ENCODE peak calls at places on chromosomes 13 and 19, in five cellular contexts. One of them, this sample, is unnamed.

GRCh38 chr13:50990540-50991506 is 81.2 kb downstream of the RNASEH2B start:
- DNase-seq in IMR-90: peak; percentile 69
- DNase-seq in H9: peak; percentile 49
- DNase-seq in trophoblast cell: no peak
- DNase-seq in mesenchymal stem cell: peak; percentile 80
- DNase-seq in this sample: peak; percentile 27

GRCh38 chr13:40968416-40969000 is 50.6 kb downstream of the ELF1 start:
- DNase-seq in H9: no peak
- DNase-seq in IMR-90: no peak
- DNase-seq in trophoblast cell: no peak
- DNase-seq in mesenchymal stem cell: no peak
- DNase-seq in this sample: no peak

GRCh38 chr19:19742773-19743172 is 9.9 kb upstream of the ZNF14 start:
- DNase-seq in trophoblast cell: no peak
- DNase-seq in mesenchymal stem cell: no peak
- DNase-seq in IMR-90: no peak
- DNase-seq in H9: no peak
- DNase-seq in this sample: no peak

GRCh38 chr19:14563989-14564650 is 7.7 kb downstream of the NDUFB7 start:
- DNase-seq in H9: peak; percentile 98
- DNase-seq in trophoblast cell: no peak
- DNase-seq in IMR-90: no peak
- DNase-seq in mesenchymal stem cell: no peak
- DNase-seq in this sample: no peak

GRCh38 chr19:42325896-42326771 is 699 bp downstream of the MEGF8 start:
- DNase-seq in IMR-90: no peak
- DNase-seq in trophoblast cell: no peak
- DNase-seq in H9: peak; percentile 53
- DNase-seq in mesenchymal stem cell: no peak
- DNase-seq in this sample: no peak

GRCh38 chr13:41107584-41108014 is 25.0 kb downstream of the KBTBD6 start:
- DNase-seq in trophoblast cell: no peak
- DNase-seq in mesenchymal stem cell: no peak
- DNase-seq in IMR-90: no peak
- DNase-seq in H9: peak; percentile 93
- DNase-seq in this sample: no peak

GRCh38 chr19:10543420-10544241 is at the start of gene ATG4D:
- DNase-seq in trophoblast cell: peak; percentile 64
- DNase-seq in mesenchymal stem cell: peak; percentile 71
- DNase-seq in H9: peak; percentile 90
- DNase-seq in IMR-90: peak; percentile 47
- DNase-seq in this sample: peak; percentile 81

GRCh38 chr13:20035130-20035529 is 76.6 kb downstream of the ZMYM2 start:
- DNase-seq in mesenchymal stem cell: no peak
- DNase-seq in H9: no peak
- DNase-seq in trophoblast cell: no peak
- DNase-seq in IMR-90: no peak
- DNase-seq in this sample: no peak

GRCh38 chr13:77623797-77624196 is 73.7 kb upstream of the SLAIN1 start:
- DNase-seq in trophoblast cell: no peak
- DNase-seq in H9: no peak
- DNase-seq in mesenchymal stem cell: no peak
- DNase-seq in IMR-90: no peak
- DNase-seq in this sample: no peak

GRCh38 chr19:34639491-34640085 is 37.4 kb downstream of the SCGB2B2 start:
- DNase-seq in trophoblast cell: peak; percentile 41
- DNase-seq in IMR-90: peak; percentile 72
- DNase-seq in mesenchymal stem cell: peak; percentile 58
- DNase-seq in H9: peak; percentile 61
- DNase-seq in this sample: peak; percentile 45

GRCh38 chr13:31172001-31172400 is 10.3 kb upstream of the HSPH1 start:
- DNase-seq in trophoblast cell: no peak
- DNase-seq in H9: no peak
- DNase-seq in mesenchymal stem cell: peak; percentile 28
- DNase-seq in IMR-90: peak; percentile 44
- DNase-seq in this sample: no peak

GRCh38 chr19:55694241-55694655 is 19.2 kb downstream of the EPN1 start:
- DNase-seq in mesenchymal stem cell: no peak
- DNase-seq in IMR-90: no peak
- DNase-seq in trophoblast cell: no peak
- DNase-seq in H9: no peak
- DNase-seq in this sample: no peak

GRCh38 chr13:98293570-98294142 is 116.6 kb upstream of the RNF113B start:
- DNase-seq in H9: no peak
- DNase-seq in mesenchymal stem cell: no peak
- DNase-seq in trophoblast cell: peak; percentile 17
- DNase-seq in IMR-90: peak; percentile 76
- DNase-seq in this sample: no peak

GRCh38 chr13:97986841-97987240 is 33.4 kb downstream of the IPO5 start:
- DNase-seq in trophoblast cell: no peak
- DNase-seq in mesenchymal stem cell: no peak
- DNase-seq in IMR-90: no peak
- DNase-seq in H9: no peak
- DNase-seq in this sample: no peak

GRCh38 chr13:43484432-43485225 is 302.1 kb downstream of the ENOX1 start:
- DNase-seq in trophoblast cell: peak; percentile 50
- DNase-seq in IMR-90: no peak
- DNase-seq in H9: no peak
- DNase-seq in mesenchymal stem cell: no peak
- DNase-seq in this sample: no peak

GRCh38 chr13:23467932-23468278 is 34.4 kb upstream of the SACS start:
- DNase-seq in IMR-90: no peak
- DNase-seq in H9: no peak
- DNase-seq in mesenchymal stem cell: no peak
- DNase-seq in trophoblast cell: no peak
- DNase-seq in this sample: no peak

GRCh38 chr19:7830272-7830771 is 304 bp downstream of the EVI5L start:
- DNase-seq in mesenchymal stem cell: no peak
- DNase-seq in H9: no peak
- DNase-seq in trophoblast cell: no peak
- DNase-seq in IMR-90: no peak
- DNase-seq in this sample: no peak

GRCh38 chr19:17323274-17323972 is 11.2 kb downstream of the ANO8 start:
- DNase-seq in IMR-90: no peak
- DNase-seq in H9: no peak
- DNase-seq in trophoblast cell: no peak
- DNase-seq in mesenchymal stem cell: no peak
- DNase-seq in this sample: no peak

GRCh38 chr19:11387154-11388034 is 3.3 kb upstream of the EPOR start:
- DNase-seq in mesenchymal stem cell: no peak
- DNase-seq in H9: no peak
- DNase-seq in trophoblast cell: no peak
- DNase-seq in IMR-90: no peak
- DNase-seq in this sample: no peak

GRCh38 chr19:12485571-12485970 is 955 bp upstream of the ZNF709 start:
- DNase-seq in mesenchymal stem cell: no peak
- DNase-seq in H9: no peak
- DNase-seq in trophoblast cell: no peak
- DNase-seq in IMR-90: no peak
- DNase-seq in this sample: no peak

GRCh38 chr13:45863716-45864590 is 12.4 kb upstream of the SIAH3 start:
- DNase-seq in mesenchymal stem cell: no peak
- DNase-seq in trophoblast cell: no peak
- DNase-seq in IMR-90: no peak
- DNase-seq in H9: no peak
- DNase-seq in this sample: no peak

GRCh38 chr13:98533912-98534311 is 43.0 kb downstream of the STK24 start:
- DNase-seq in trophoblast cell: no peak
- DNase-seq in IMR-90: no peak
- DNase-seq in H9: no peak
- DNase-seq in mesenchymal stem cell: no peak
- DNase-seq in this sample: no peak

GRCh38 chr13:30443957-30444404 is 21.7 kb downstream of the UBE2L5 start:
- DNase-seq in IMR-90: no peak
- DNase-seq in mesenchymal stem cell: no peak
- DNase-seq in trophoblast cell: no peak
- DNase-seq in H9: no peak
- DNase-seq in this sample: no peak

DNA sequence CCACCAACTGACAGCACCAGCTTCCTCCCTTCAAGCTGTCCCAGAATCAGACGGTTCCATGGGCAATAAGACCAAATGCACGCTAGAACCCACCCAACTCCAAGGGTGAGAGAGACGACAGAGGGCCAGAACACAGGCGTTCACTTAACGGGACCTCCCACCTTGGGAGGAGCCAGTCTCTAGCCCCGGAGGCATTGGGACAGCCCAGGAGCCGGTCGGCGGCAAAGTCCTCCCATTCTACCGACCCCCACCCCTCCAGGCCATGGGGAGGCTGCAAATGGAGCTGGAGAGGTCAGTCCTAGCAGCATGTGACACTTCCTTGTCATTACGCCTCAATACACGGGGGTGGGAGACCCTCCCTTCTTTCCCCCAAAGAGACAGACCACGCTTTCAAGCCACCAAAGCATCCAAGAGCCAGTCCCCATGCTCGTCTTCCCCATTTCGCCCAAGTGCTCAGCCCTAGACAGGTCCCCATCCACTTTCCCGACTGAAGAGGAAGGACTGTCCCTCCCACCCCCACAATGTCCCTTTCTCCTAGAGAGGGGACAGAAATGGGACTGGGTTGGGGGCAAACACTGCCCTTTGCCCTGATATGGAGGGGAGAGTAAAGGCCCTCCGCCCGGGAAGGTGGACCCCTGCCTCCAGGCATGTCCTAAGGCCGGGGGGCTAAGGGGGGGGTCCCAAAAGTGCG is 967 bp downstream of the KHSRP start:
- DNase-seq in mesenchymal stem cell: peak; percentile 83
- DNase-seq in trophoblast cell: peak; percentile 56
- DNase-seq in H9: peak; percentile 75
- DNase-seq in IMR-90: peak; percentile 42
- DNase-seq in this sample: no peak
- H2BK5ac ChIP-seq in mesenchymal stem cell: no peak overlapping the region
- H2BK5ac ChIP-seq in trophoblast cell: peak overlapping the region; percentile 80
- H2BK5ac ChIP-seq in H9: no peak overlapping the region
- H2BK5ac ChIP-seq in IMR-90: no peak overlapping the region
- H2BK5ac ChIP-seq in this sample: peak overlapping the region; percentile 11

DNA sequence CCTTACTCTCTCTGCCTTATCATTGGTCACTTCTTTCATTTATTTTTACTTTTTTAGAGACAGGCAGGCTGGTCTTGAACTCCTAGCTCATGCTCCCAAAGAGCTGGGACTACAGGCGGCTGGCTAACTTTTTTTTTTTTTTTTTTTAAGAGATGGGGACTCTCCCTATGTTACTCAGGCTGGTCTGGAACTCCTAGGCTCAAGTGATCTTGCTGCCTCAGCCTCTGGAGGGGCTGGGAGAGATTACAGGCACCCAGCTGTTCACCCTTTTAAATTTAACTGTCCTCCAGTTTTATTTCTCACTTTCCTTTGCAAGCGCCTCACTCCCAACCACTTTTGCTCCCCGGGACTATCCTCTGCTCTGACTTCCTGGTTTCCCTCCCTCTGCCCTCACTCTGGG is 5.6 kb upstream of the CLDN10 start:
- DNase-seq in IMR-90: no peak
- DNase-seq in mesenchymal stem cell: no peak
- DNase-seq in H9: peak; percentile 33
- DNase-seq in trophoblast cell: no peak
- DNase-seq in this sample: no peak
- H3K9ac ChIP-seq in IMR-90: no peak overlapping the region
- H3K9ac ChIP-seq in mesenchymal stem cell: no peak overlapping the region
- H3K9ac ChIP-seq in H9: no peak overlapping the region
- H3K9ac ChIP-seq in trophoblast cell: no peak overlapping the region
- H3K9ac ChIP-seq in this sample: no peak overlapping the region

GRCh38 chr13:93227906-93228801 is 1.5 kb downstream of the GPC6 start:
- DNase-seq in trophoblast cell: no peak
- DNase-seq in H9: peak; percentile 78
- DNase-seq in IMR-90: peak; percentile 87
- DNase-seq in mesenchymal stem cell: peak; percentile 93
- DNase-seq in this sample: peak; percentile 89
- H3K4ac ChIP-seq in trophoblast cell: peak overlapping the region; percentile 94
- H3K4ac ChIP-seq in H9: no peak overlapping the region
- H3K4ac ChIP-seq in IMR-90: peak overlapping the region; percentile 93
- H3K4ac ChIP-seq in mesenchymal stem cell: peak overlapping the region; percentile 86
- H3K4ac ChIP-seq in this sample: no peak overlapping the region

GRCh38 chr13:37001921-37002250 is 1.3 kb downstream of the EXOSC8 start:
- DNase-seq in trophoblast cell: no peak
- DNase-seq in H9: no peak
- DNase-seq in mesenchymal stem cell: peak; percentile 6
- DNase-seq in IMR-90: no peak
- DNase-seq in this sample: no peak

GRCh38 chr13:36998624-36999041 is 507 bp downstream of the ALG5 start:
- DNase-seq in trophoblast cell: no peak
- DNase-seq in H9: peak; percentile 34
- DNase-seq in IMR-90: no peak
- DNase-seq in mesenchymal stem cell: peak; percentile 38
- DNase-seq in this sample: no peak

GRCh38 chr13:36997716-36998427 is 1.3 kb downstream of the ALG5 start:
- DNase-seq in IMR-90: peak; percentile 23
- DNase-seq in H9: no peak
- DNase-seq in trophoblast cell: no peak
- DNase-seq in mesenchymal stem cell: no peak
- DNase-seq in this sample: no peak

GRCh38 chr13:36999054-36999927 is at the start of gene ALG5:
- DNase-seq in mesenchymal stem cell: peak; percentile 90
- DNase-seq in trophoblast cell: peak; percentile 82
- DNase-seq in H9: peak; percentile 92
- DNase-seq in IMR-90: peak; percentile 84
- DNase-seq in this sample: peak; percentile 91
- H2BK5ac ChIP-seq in mesenchymal stem cell: peak within 1 kb of the TSS; percentile 70
- H2BK5ac ChIP-seq in trophoblast cell: peak within 1 kb of the TSS; percentile 93
- H2BK5ac ChIP-seq in H9: no peak within 1 kb of the TSS
- H2BK5ac ChIP-seq in IMR-90: peak within 1 kb of the TSS; percentile 98
- H2BK5ac ChIP-seq in this sample: no peak within 1 kb of the TSS

GRCh38 chr19:31166206-31166605 is 183.0 kb downstream of the TSHZ3 start:
- DNase-seq in mesenchymal stem cell: no peak
- DNase-seq in trophoblast cell: no peak
- DNase-seq in H9: peak; percentile 4
- DNase-seq in IMR-90: no peak
- DNase-seq in this sample: no peak

GRCh38 chr19:31164666-31165265 is 184.5 kb downstream of the TSHZ3 start:
- DNase-seq in trophoblast cell: no peak
- DNase-seq in H9: peak; percentile 14
- DNase-seq in IMR-90: no peak
- DNase-seq in mesenchymal stem cell: no peak
- DNase-seq in this sample: no peak

DNA sequence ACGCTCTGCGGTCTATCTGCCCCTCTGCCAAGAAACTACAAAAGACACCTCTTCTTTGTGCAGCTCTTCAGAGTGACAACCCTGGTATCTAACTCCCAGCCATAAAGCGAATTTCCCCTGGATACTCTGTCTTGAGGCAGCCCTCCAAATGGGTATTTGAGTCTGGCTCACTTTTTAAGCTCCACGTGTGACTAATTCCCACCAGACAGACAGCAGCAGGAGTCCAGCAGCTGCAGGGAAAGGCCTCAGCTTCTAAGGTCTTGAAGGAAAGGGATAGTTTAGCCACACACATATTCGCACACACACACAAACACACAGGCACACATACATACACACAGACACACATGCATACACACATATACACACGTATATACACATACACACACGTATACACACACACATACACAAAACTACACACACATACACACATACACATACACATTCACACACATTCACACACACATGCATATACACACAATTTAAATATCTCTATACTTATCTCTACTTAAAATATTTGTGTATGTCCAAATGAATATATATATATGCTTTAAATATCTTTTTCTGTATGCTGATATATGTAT is 188.8 kb downstream of the TSHZ3 start:
- DNase-seq in H9: no peak
- DNase-seq in trophoblast cell: no peak
- DNase-seq in IMR-90: peak; percentile 54
- DNase-seq in mesenchymal stem cell: no peak
- DNase-seq in this sample: no peak
- H3K9ac ChIP-seq in H9: no peak overlapping the region
- H3K9ac ChIP-seq in trophoblast cell: no peak overlapping the region
- H3K9ac ChIP-seq in IMR-90: no peak overlapping the region
- H3K9ac ChIP-seq in mesenchymal stem cell: no peak overlapping the region
- H3K9ac ChIP-seq in this sample: no peak overlapping the region

GRCh38 chr19:6662692-6663091 is 7.3 kb downstream of the TNFSF14 start:
- DNase-seq in trophoblast cell: no peak
- DNase-seq in IMR-90: no peak
- DNase-seq in H9: no peak
- DNase-seq in mesenchymal stem cell: no peak
- DNase-seq in this sample: no peak
- H3K4ac ChIP-seq in trophoblast cell: no peak overlapping the region
- H3K4ac ChIP-seq in IMR-90: no peak overlapping the region
- H3K4ac ChIP-seq in H9: no peak overlapping the region
- H3K4ac ChIP-seq in mesenchymal stem cell: no peak overlapping the region
- H3K4ac ChIP-seq in this sample: no peak overlapping the region